ENCODE peak calls at places on chromosomes 2 and 18, in seven cellular contexts. M is stimulated activated CD4-positive, alpha-beta T cell treated with anti-CD3 and anti-CD28 coated beads, Interleukin-2, amount 100 ng/mL, for 48 hours; E is fibroblast of mammary gland; X is activated naive CD4-positive, alpha-beta T cell; F is AG09309; R is G401; K is islet precursor cell. V is an unnamed sample.
A peak's percentile ranks its signal among the peaks of the same experiment; 100 is the strongest.

GRCh38 chr18:34971313-34971712 is 69.9 kb upstream of the MAPRE2 start:
- DNase-seq in M (no peak), E (peak; percentile 86), X (no peak), F (peak; percentile 3), R (no peak), K (no peak), V (no peak)

GRCh38 chr2:60555066-60555793 is 1.8 kb upstream of the BCL11A start:
- DNase-seq in M (peak; percentile 47), E (peak; percentile 51), X (peak; percentile 31), F (no peak), R (no peak), K (peak; percentile 83), V (peak; percentile 43)

GRCh38 chr2:112646102-112646719 is 472 bp downstream of the SLC20A1 start:
- DNase-seq in M (peak; percentile 42), E (no peak), X (peak; percentile 52), F (no peak), R (peak; percentile 37), K (no peak), V (no peak)

GRCh38 chr2:226031962-226032441 is 632.5 kb downstream of the NYAP2 start:
- DNase-seq in M (no peak), E (no peak), X (no peak), F (no peak), R (peak; percentile 61), K (peak; percentile 53), V (no peak)

GRCh38 chr18:58316943-58317342 is 272.9 kb downstream of the NEDD4L start:
- DNase-seq in M (no peak), E (no peak), X (no peak), F (no peak), R (no peak), K (no peak), V (no peak)

GRCh38 chr2:216572582-216573578 is 60.3 kb upstream of the IGFBP2 start:
- DNase-seq in M (no peak), E (peak; percentile 58), X (no peak), F (peak; percentile 39), R (no peak), K (no peak), V (peak; percentile 70)

GRCh38 chr2:102424754-102425153 is 1.8 kb downstream of the IL18RAP start:
- DNase-seq in M (no peak), E (no peak), X (no peak), F (no peak), R (no peak), K (no peak), V (no peak)

GRCh38 chr18:72605350-72605749 is 61.2 kb upstream of the CBLN2 start:
- DNase-seq in M (no peak), E (no peak), X (no peak), F (no peak), R (no peak), K (no peak), V (no peak)

GRCh38 chr2:152297715-152298114 is 37.3 kb upstream of the FMNL2 start:
- DNase-seq in M (no peak), E (no peak), X (no peak), F (no peak), R (no peak), K (no peak), V (no peak)

V was measured in fibroblast of the conjunctiva.